ENCODE peak calls at places on chromosomes 11 and 22, in five cellular contexts. N is frontal cortex, U is T follicular helper cell, S is mesothelial cell of epicardium, R is IMR-90. X is an unnamed sample.

GRCh38 chr11:117654856-117655255 is 142.2 kb downstream of the DSCAML1 start:
- DNase-seq in N (no peak), U (no peak), R (no peak), S (no peak), X (no peak)

GRCh38 chr11:118295834-118296454 is 8.6 kb upstream of the CD3E start:
- DNase-seq in N (no peak), U (no peak), S (no peak), R (peak; percentile 12), X (no peak)

GRCh38 chr22:39556970-39557811 is 13.4 kb upstream of the CACNA1I start:
- DNase-seq in N (peak; percentile 69), R (peak; percentile 7), U (peak; percentile 32), S (peak; percentile 54), X (no peak)

GRCh38 chr22:50201191-50202129 is 649 bp downstream of the SELENOO start:
- DNase-seq in R (no peak), S (no peak), U (no peak), N (peak; percentile 65), X (no peak)

GRCh38 chr11:86800076-86800955 is at the start of gene PRSS23:
- DNase-seq in U (no peak), R (peak; percentile 44), S (peak; percentile 75), N (peak; percentile 68), X (no peak)

GRCh38 chr11:16782226-16782919 is 43.9 kb downstream of the C11orf58 start:
- DNase-seq in U (no peak), N (no peak), S (no peak), R (no peak), X (no peak)

GRCh38 chr22:27314276-27314807 is 487.2 kb downstream of the MN1 start:
- DNase-seq in N (no peak), R (no peak), U (no peak), S (no peak), X (no peak)

GRCh38 chr11:44654596-44654995 is 72.2 kb upstream of the TSPAN18 start:
- DNase-seq in N (no peak), R (no peak), S (no peak), U (no peak), X (no peak)

GRCh38 chr11:31529189-31529588 is 19.6 kb downstream of the ELP4 start:
- DNase-seq in S (no peak), U (no peak), N (no peak), R (no peak), X (no peak)

GRCh38 chr11:62398011-62398994 is 20.5 kb upstream of the SCGB1A1 start:
- DNase-seq in R (peak; percentile 44), S (no peak), U (no peak), N (no peak), X (no peak)

GRCh38 chr11:97332271-97332670 is 942.5 kb downstream of the JRKL start:
- DNase-seq in S (no peak), R (no peak), U (no peak), N (no peak), X (no peak)

GRCh38 chr11:123253909-123254308 is 58.9 kb upstream of the CLMP start:
- DNase-seq in R (peak; percentile 87), S (no peak), U (no peak), N (no peak), X (no peak)

GRCh38 chr11:706957-707816 is 1.2 kb downstream of the EPS8L2 start:
- DNase-seq in N (no peak), U (no peak), R (no peak), S (no peak), X (peak; percentile 83)

GRCh38 chr22:17281026-17281809 is 62.0 kb upstream of the ADA2 start:
- DNase-seq in N (no peak), U (no peak), S (no peak), R (no peak), X (no peak)

GRCh38 chr22:43262990-43263644 is 76.2 kb upstream of the TTLL12 start:
- DNase-seq in U (no peak), N (no peak), S (no peak), R (no peak), X (no peak)

GRCh38 chr11:118939948-118940598 is 14.3 kb upstream of the BCL9L start:
- DNase-seq in N (no peak), U (peak; percentile 24), R (no peak), S (no peak), X (no peak)

GRCh38 chr11:134822930-134823329 is 410.9 kb upstream of the B3GAT1 start:
- DNase-seq in R (no peak), U (no peak), S (no peak), N (no peak), X (no peak)

GRCh38 chr22:38872831-38873248 is 824 bp upstream of the CBX6 start:
- DNase-seq in U (no peak), R (peak; percentile 32), N (no peak), S (peak; percentile 77), X (no peak)

GRCh38 chr11:2533642-2534115 is 88.9 kb downstream of the KCNQ1 start:
- DNase-seq in U (no peak), N (no peak), R (peak; percentile 91), S (peak; percentile 82), X (peak; percentile 91)

X was measured in RWPE2.